ENCODE peak calls at places on chromosomes 4 and X, in seven cellular contexts. One of them, this sample, is unnamed.

GRCh38 chr4:48341776-48342558 is 638 bp downstream of the SLAIN2 start:
- DNase-seq in omental fat pad: no peak
- DNase-seq in RPMI7951: peak; percentile 39
- DNase-seq in EH: peak; percentile 56
- DNase-seq in AG09319: no peak
- DNase-seq in choroid plexus epithelial cell: peak; percentile 57
- DNase-seq in stimulated activated CD4-positive, alpha-beta T cell treated with anti-CD3 and anti-CD28 coated beads, Interleukin-1b, Interleukin-23, amount 100 ng/mL, for 48 hours: peak; percentile 46
- DNase-seq in this sample: no peak

GRCh38 chr4:165378763-165379631 is at the start of gene CPE:
- DNase-seq in RPMI7951: no peak
- DNase-seq in omental fat pad: peak; percentile 44
- DNase-seq in stimulated activated CD4-positive, alpha-beta T cell treated with anti-CD3 and anti-CD28 coated beads, Interleukin-1b, Interleukin-23, amount 100 ng/mL, for 48 hours: peak; percentile 73
- DNase-seq in AG09319: no peak
- DNase-seq in choroid plexus epithelial cell: peak; percentile 80
- DNase-seq in EH: peak; percentile 45
- DNase-seq in this sample: no peak

GRCh38 chrX:74422576-74423288 is 1.4 kb downstream of the SLC16A2 start:
- DNase-seq in RPMI7951: peak; percentile 79
- DNase-seq in omental fat pad: no peak
- DNase-seq in AG09319: peak; percentile 27
- DNase-seq in choroid plexus epithelial cell: peak; percentile 71
- DNase-seq in stimulated activated CD4-positive, alpha-beta T cell treated with anti-CD3 and anti-CD28 coated beads, Interleukin-1b, Interleukin-23, amount 100 ng/mL, for 48 hours: no peak
- DNase-seq in EH: peak; percentile 73
- DNase-seq in this sample: no peak

GRCh38 chr4:80419946-80420345 is 84.4 kb downstream of the CFAP299 start:
- DNase-seq in stimulated activated CD4-positive, alpha-beta T cell treated with anti-CD3 and anti-CD28 coated beads, Interleukin-1b, Interleukin-23, amount 100 ng/mL, for 48 hours: no peak
- DNase-seq in AG09319: no peak
- DNase-seq in RPMI7951: no peak
- DNase-seq in choroid plexus epithelial cell: no peak
- DNase-seq in omental fat pad: no peak
- DNase-seq in EH: no peak
- DNase-seq in this sample: no peak

GRCh38 chr4:153816542-153816941 is 27.7 kb upstream of the SFRP2 start:
- DNase-seq in choroid plexus epithelial cell: no peak
- DNase-seq in EH: no peak
- DNase-seq in AG09319: no peak
- DNase-seq in omental fat pad: no peak
- DNase-seq in RPMI7951: no peak
- DNase-seq in stimulated activated CD4-positive, alpha-beta T cell treated with anti-CD3 and anti-CD28 coated beads, Interleukin-1b, Interleukin-23, amount 100 ng/mL, for 48 hours: no peak
- DNase-seq in this sample: no peak

GRCh38 chr4:107991945-107992625 is 2.4 kb downstream of the HADH start:
- DNase-seq in stimulated activated CD4-positive, alpha-beta T cell treated with anti-CD3 and anti-CD28 coated beads, Interleukin-1b, Interleukin-23, amount 100 ng/mL, for 48 hours: no peak
- DNase-seq in AG09319: no peak
- DNase-seq in choroid plexus epithelial cell: peak; percentile 46
- DNase-seq in RPMI7951: peak; percentile 10
- DNase-seq in EH: no peak
- DNase-seq in omental fat pad: no peak
- DNase-seq in this sample: no peak

GRCh38 chr4:185833055-185833598 is 21.1 kb upstream of the SORBS2 start:
- DNase-seq in choroid plexus epithelial cell: peak; percentile 60
- DNase-seq in RPMI7951: peak; percentile 34
- DNase-seq in AG09319: no peak
- DNase-seq in stimulated activated CD4-positive, alpha-beta T cell treated with anti-CD3 and anti-CD28 coated beads, Interleukin-1b, Interleukin-23, amount 100 ng/mL, for 48 hours: no peak
- DNase-seq in omental fat pad: no peak
- DNase-seq in EH: peak; percentile 23
- DNase-seq in this sample: no peak

GRCh38 chr4:24197891-24198290 is 308.0 kb upstream of the PPARGC1A start:
- DNase-seq in stimulated activated CD4-positive, alpha-beta T cell treated with anti-CD3 and anti-CD28 coated beads, Interleukin-1b, Interleukin-23, amount 100 ng/mL, for 48 hours: no peak
- DNase-seq in omental fat pad: no peak
- DNase-seq in choroid plexus epithelial cell: no peak
- DNase-seq in AG09319: no peak
- DNase-seq in RPMI7951: no peak
- DNase-seq in EH: no peak
- DNase-seq in this sample: no peak

GRCh38 chr4:79241846-79242245 is 84.0 kb downstream of the NAA11 start:
- DNase-seq in choroid plexus epithelial cell: peak; percentile 50
- DNase-seq in AG09319: no peak
- DNase-seq in RPMI7951: peak; percentile 0
- DNase-seq in omental fat pad: no peak
- DNase-seq in stimulated activated CD4-positive, alpha-beta T cell treated with anti-CD3 and anti-CD28 coated beads, Interleukin-1b, Interleukin-23, amount 100 ng/mL, for 48 hours: no peak
- DNase-seq in EH: peak; percentile 17
- DNase-seq in this sample: no peak

GRCh38 chr4:89109841-89110540 is 1.3 kb upstream of the TIGD2 start:
- DNase-seq in EH: peak; percentile 7
- DNase-seq in stimulated activated CD4-positive, alpha-beta T cell treated with anti-CD3 and anti-CD28 coated beads, Interleukin-1b, Interleukin-23, amount 100 ng/mL, for 48 hours: no peak
- DNase-seq in RPMI7951: no peak
- DNase-seq in choroid plexus epithelial cell: peak; percentile 23
- DNase-seq in AG09319: no peak
- DNase-seq in omental fat pad: no peak
- DNase-seq in this sample: no peak

GRCh38 chr4:41428941-41429669 is 108.9 kb upstream of the LIMCH1 start:
- DNase-seq in RPMI7951: no peak
- DNase-seq in omental fat pad: no peak
- DNase-seq in EH: no peak
- DNase-seq in choroid plexus epithelial cell: no peak
- DNase-seq in stimulated activated CD4-positive, alpha-beta T cell treated with anti-CD3 and anti-CD28 coated beads, Interleukin-1b, Interleukin-23, amount 100 ng/mL, for 48 hours: no peak
- DNase-seq in AG09319: no peak
- DNase-seq in this sample: no peak

GRCh38 chr4:183485411-183486160 is 19.3 kb upstream of the ING2 start:
- DNase-seq in omental fat pad: no peak
- DNase-seq in EH: peak; percentile 59
- DNase-seq in AG09319: no peak
- DNase-seq in choroid plexus epithelial cell: no peak
- DNase-seq in RPMI7951: peak; percentile 57
- DNase-seq in stimulated activated CD4-positive, alpha-beta T cell treated with anti-CD3 and anti-CD28 coated beads, Interleukin-1b, Interleukin-23, amount 100 ng/mL, for 48 hours: no peak
- DNase-seq in this sample: no peak

GRCh38 chr4:125091031-125091540 is 223.7 kb upstream of the FAT4 start:
- DNase-seq in AG09319: no peak
- DNase-seq in RPMI7951: no peak
- DNase-seq in choroid plexus epithelial cell: no peak
- DNase-seq in stimulated activated CD4-positive, alpha-beta T cell treated with anti-CD3 and anti-CD28 coated beads, Interleukin-1b, Interleukin-23, amount 100 ng/mL, for 48 hours: no peak
- DNase-seq in EH: no peak
- DNase-seq in omental fat pad: no peak
- DNase-seq in this sample: no peak

GRCh38 chr4:146095091-146095690 is 80.3 kb upstream of the LSM6 start:
- DNase-seq in omental fat pad: peak; percentile 31
- DNase-seq in stimulated activated CD4-positive, alpha-beta T cell treated with anti-CD3 and anti-CD28 coated beads, Interleukin-1b, Interleukin-23, amount 100 ng/mL, for 48 hours: peak; percentile 4
- DNase-seq in choroid plexus epithelial cell: peak; percentile 81
- DNase-seq in AG09319: peak; percentile 25
- DNase-seq in EH: peak; percentile 61
- DNase-seq in RPMI7951: peak; percentile 46
- DNase-seq in this sample: peak; percentile 28

GRCh38 chr4:20137176-20137575 is 114.5 kb upstream of the SLIT2 start:
- DNase-seq in EH: peak; percentile 65
- DNase-seq in RPMI7951: peak; percentile 76
- DNase-seq in stimulated activated CD4-positive, alpha-beta T cell treated with anti-CD3 and anti-CD28 coated beads, Interleukin-1b, Interleukin-23, amount 100 ng/mL, for 48 hours: no peak
- DNase-seq in AG09319: no peak
- DNase-seq in choroid plexus epithelial cell: no peak
- DNase-seq in omental fat pad: no peak
- DNase-seq in this sample: no peak

GRCh38 chr4:52196606-52197130 is 145.6 kb downstream of the SPATA18 start:
- DNase-seq in omental fat pad: no peak
- DNase-seq in RPMI7951: no peak
- DNase-seq in choroid plexus epithelial cell: no peak
- DNase-seq in EH: peak; percentile 8
- DNase-seq in stimulated activated CD4-positive, alpha-beta T cell treated with anti-CD3 and anti-CD28 coated beads, Interleukin-1b, Interleukin-23, amount 100 ng/mL, for 48 hours: no peak
- DNase-seq in AG09319: no peak
- DNase-seq in this sample: no peak

GRCh38 chr4:140928880-140929279 is 172.7 kb upstream of the TBC1D9 start:
- DNase-seq in RPMI7951: peak; percentile 35
- DNase-seq in omental fat pad: no peak
- DNase-seq in stimulated activated CD4-positive, alpha-beta T cell treated with anti-CD3 and anti-CD28 coated beads, Interleukin-1b, Interleukin-23, amount 100 ng/mL, for 48 hours: no peak
- DNase-seq in choroid plexus epithelial cell: peak; percentile 13
- DNase-seq in EH: peak; percentile 77
- DNase-seq in AG09319: no peak
- DNase-seq in this sample: no peak

GRCh38 chr4:77308843-77309242 is 151.8 kb downstream of the CCNG2 start:
- DNase-seq in choroid plexus epithelial cell: peak; percentile 41
- DNase-seq in stimulated activated CD4-positive, alpha-beta T cell treated with anti-CD3 and anti-CD28 coated beads, Interleukin-1b, Interleukin-23, amount 100 ng/mL, for 48 hours: no peak
- DNase-seq in AG09319: no peak
- DNase-seq in omental fat pad: no peak
- DNase-seq in EH: peak; percentile 54
- DNase-seq in RPMI7951: peak; percentile 38
- DNase-seq in this sample: no peak

GRCh38 chr4:6222761-6223292 is 22.5 kb upstream of the JAKMIP1 start:
- DNase-seq in choroid plexus epithelial cell: no peak
- DNase-seq in AG09319: no peak
- DNase-seq in RPMI7951: no peak
- DNase-seq in stimulated activated CD4-positive, alpha-beta T cell treated with anti-CD3 and anti-CD28 coated beads, Interleukin-1b, Interleukin-23, amount 100 ng/mL, for 48 hours: no peak
- DNase-seq in EH: no peak
- DNase-seq in omental fat pad: no peak
- DNase-seq in this sample: no peak

GRCh38 chrX:73831500-73831899 is 268.5 kb downstream of the CHIC1 start:
- DNase-seq in omental fat pad: no peak
- DNase-seq in choroid plexus epithelial cell: peak; percentile 2
- DNase-seq in EH: no peak
- DNase-seq in RPMI7951: no peak
- DNase-seq in stimulated activated CD4-positive, alpha-beta T cell treated with anti-CD3 and anti-CD28 coated beads, Interleukin-1b, Interleukin-23, amount 100 ng/mL, for 48 hours: no peak
- DNase-seq in AG09319: no peak
- DNase-seq in this sample: no peak

GRCh38 chrX:123797543-123798447 is 62.1 kb upstream of the XIAP start:
- DNase-seq in EH: peak; percentile 17
- DNase-seq in RPMI7951: peak; percentile 37
- DNase-seq in omental fat pad: no peak
- DNase-seq in choroid plexus epithelial cell: no peak
- DNase-seq in AG09319: no peak
- DNase-seq in stimulated activated CD4-positive, alpha-beta T cell treated with anti-CD3 and anti-CD28 coated beads, Interleukin-1b, Interleukin-23, amount 100 ng/mL, for 48 hours: no peak
- DNase-seq in this sample: no peak

GRCh38 chrX:72107320-72107719 is 24.4 kb downstream of the RTL5 start:
- DNase-seq in choroid plexus epithelial cell: peak; percentile 24
- DNase-seq in omental fat pad: no peak
- DNase-seq in RPMI7951: peak; percentile 86
- DNase-seq in AG09319: no peak
- DNase-seq in EH: peak; percentile 76
- DNase-seq in stimulated activated CD4-positive, alpha-beta T cell treated with anti-CD3 and anti-CD28 coated beads, Interleukin-1b, Interleukin-23, amount 100 ng/mL, for 48 hours: no peak
- DNase-seq in this sample: no peak

GRCh38 chr4:153346563-153346962 is 2.1 kb downstream of the MND1 start:
- DNase-seq in stimulated activated CD4-positive, alpha-beta T cell treated with anti-CD3 and anti-CD28 coated beads, Interleukin-1b, Interleukin-23, amount 100 ng/mL, for 48 hours: no peak
- DNase-seq in omental fat pad: no peak
- DNase-seq in AG09319: no peak
- DNase-seq in EH: no peak
- DNase-seq in RPMI7951: peak; percentile 9
- DNase-seq in choroid plexus epithelial cell: peak; percentile 9
- DNase-seq in this sample: no peak

GRCh38 chr4:145934434-145935047 is 4.1 kb downstream of the ZNF827 start:
- DNase-seq in RPMI7951: no peak
- DNase-seq in stimulated activated CD4-positive, alpha-beta T cell treated with anti-CD3 and anti-CD28 coated beads, Interleukin-1b, Interleukin-23, amount 100 ng/mL, for 48 hours: no peak
- DNase-seq in choroid plexus epithelial cell: no peak
- DNase-seq in EH: no peak
- DNase-seq in omental fat pad: no peak
- DNase-seq in AG09319: no peak
- DNase-seq in this sample: no peak

GRCh38 chr4:101123231-101123630 is 224.1 kb downstream of the PPP3CA start:
- DNase-seq in omental fat pad: no peak
- DNase-seq in RPMI7951: no peak
- DNase-seq in AG09319: no peak
- DNase-seq in EH: no peak
- DNase-seq in stimulated activated CD4-positive, alpha-beta T cell treated with anti-CD3 and anti-CD28 coated beads, Interleukin-1b, Interleukin-23, amount 100 ng/mL, for 48 hours: no peak
- DNase-seq in choroid plexus epithelial cell: no peak
- DNase-seq in this sample: no peak

GRCh38 chr4:38180456-38180855 is 220.3 kb downstream of the PTTG2 start:
- DNase-seq in stimulated activated CD4-positive, alpha-beta T cell treated with anti-CD3 and anti-CD28 coated beads, Interleukin-1b, Interleukin-23, amount 100 ng/mL, for 48 hours: no peak
- DNase-seq in AG09319: no peak
- DNase-seq in EH: no peak
- DNase-seq in omental fat pad: no peak
- DNase-seq in choroid plexus epithelial cell: peak; percentile 22
- DNase-seq in RPMI7951: peak; percentile 45
- DNase-seq in this sample: no peak

GRCh38 chr4:113610542-113610941 is 151.0 kb downstream of the CAMK2D start:
- DNase-seq in omental fat pad: no peak
- DNase-seq in choroid plexus epithelial cell: no peak
- DNase-seq in AG09319: no peak
- DNase-seq in RPMI7951: no peak
- DNase-seq in stimulated activated CD4-positive, alpha-beta T cell treated with anti-CD3 and anti-CD28 coated beads, Interleukin-1b, Interleukin-23, amount 100 ng/mL, for 48 hours: no peak
- DNase-seq in EH: no peak
- DNase-seq in this sample: no peak

GRCh38 chrX:19673334-19674040 is 158.2 kb upstream of the MAP3K15 start:
- DNase-seq in RPMI7951: peak; percentile 97
- DNase-seq in choroid plexus epithelial cell: peak; percentile 95
- DNase-seq in EH: peak; percentile 97
- DNase-seq in AG09319: peak; percentile 76
- DNase-seq in omental fat pad: peak; percentile 37
- DNase-seq in stimulated activated CD4-positive, alpha-beta T cell treated with anti-CD3 and anti-CD28 coated beads, Interleukin-1b, Interleukin-23, amount 100 ng/mL, for 48 hours: no peak
- DNase-seq in this sample: no peak

GRCh38 chr4:10164877-10165283 is 48.3 kb upstream of the WDR1 start:
- DNase-seq in choroid plexus epithelial cell: peak; percentile 70
- DNase-seq in stimulated activated CD4-positive, alpha-beta T cell treated with anti-CD3 and anti-CD28 coated beads, Interleukin-1b, Interleukin-23, amount 100 ng/mL, for 48 hours: no peak
- DNase-seq in AG09319: no peak
- DNase-seq in EH: peak; percentile 71
- DNase-seq in RPMI7951: peak; percentile 28
- DNase-seq in omental fat pad: no peak
- DNase-seq in this sample: no peak

GRCh38 chr4:11367371-11367770 is 61.3 kb downstream of the HS3ST1 start:
- DNase-seq in choroid plexus epithelial cell: peak; percentile 86
- DNase-seq in omental fat pad: no peak
- DNase-seq in RPMI7951: peak; percentile 19
- DNase-seq in EH: no peak
- DNase-seq in stimulated activated CD4-positive, alpha-beta T cell treated with anti-CD3 and anti-CD28 coated beads, Interleukin-1b, Interleukin-23, amount 100 ng/mL, for 48 hours: no peak
- DNase-seq in AG09319: no peak
- DNase-seq in this sample: no peak

GRCh38 chr4:173330590-173330989 is 3.6 kb downstream of the HMGB2 start:
- DNase-seq in EH: no peak
- DNase-seq in omental fat pad: no peak
- DNase-seq in stimulated activated CD4-positive, alpha-beta T cell treated with anti-CD3 and anti-CD28 coated beads, Interleukin-1b, Interleukin-23, amount 100 ng/mL, for 48 hours: no peak
- DNase-seq in choroid plexus epithelial cell: no peak
- DNase-seq in AG09319: no peak
- DNase-seq in RPMI7951: no peak
- DNase-seq in this sample: no peak